ENCODE peak calls at places on chromosomes 16 and 17, in eight cellular contexts. P, Y, R, T, Q, W, I and M are unnamed samples.

GRCh38 chr16:79651363-79651762 is 50.8 kb upstream of the MAF start:
- DNase-seq in P (peak; percentile 28), Y (peak; percentile 83), R (no peak), T (peak; percentile 82), Q (peak; percentile 69), W (no peak), I (no peak), M (no peak)

GRCh38 chr17:41522301-41523224 is 3.9 kb upstream of the KRT15 start:
- DNase-seq in P (no peak), Y (no peak), R (no peak), T (no peak), Q (no peak), W (no peak), I (no peak), M (no peak)

GRCh38 chr17:19386276-19386863 is 620 bp downstream of the MFAP4 start:
- DNase-seq in P (peak; percentile 68), Y (peak; percentile 74), R (peak; percentile 50), T (peak; percentile 85), Q (peak; percentile 77), W (no peak), I (peak; percentile 85), M (no peak)

GRCh38 chr16:86307518-86307903 is 202.8 kb upstream of the FOXF1 start:
- DNase-seq in P (no peak), Y (peak; percentile 24), R (no peak), T (no peak), Q (peak; percentile 80), W (no peak), I (no peak), M (no peak)

GRCh38 chr16:9909072-9909471 is 273.2 kb downstream of the GRIN2A start:
- DNase-seq in P (no peak), Y (no peak), R (no peak), T (no peak), Q (no peak), W (no peak), I (no peak), M (no peak)

GRCh38 chr17:9943343-9943742 is 38.3 kb upstream of the RCVRN start:
- DNase-seq in P (no peak), Y (no peak), R (no peak), T (no peak), Q (no peak), W (no peak), I (no peak), M (no peak)

GRCh38 chr16:88376835-88377726 is 5.7 kb upstream of the ZNF469 start:
- DNase-seq in P (peak; percentile 10), Y (no peak), R (no peak), T (peak; percentile 20), Q (peak; percentile 31), W (no peak), I (peak; percentile 34), M (no peak)

GRCh38 chr17:40671282-40671681 is 6.3 kb upstream of the KRT222 start:
- DNase-seq in P (no peak), Y (no peak), R (no peak), T (no peak), Q (no peak), W (no peak), I (no peak), M (no peak)

GRCh38 chr16:11196286-11196828 is 59.6 kb downstream of the SOCS1 start:
- DNase-seq in P (no peak), Y (peak; percentile 30), R (no peak), T (no peak), Q (no peak), W (no peak), I (no peak), M (no peak)

GRCh38 chr16:49542391-49542891 is 168.8 kb downstream of the C16orf78 start:
- DNase-seq in P (no peak), Y (peak; percentile 37), R (peak; percentile 79), T (no peak), Q (no peak), W (no peak), I (no peak), M (no peak)

GRCh38 chr17:75404739-75405364 is 626 bp downstream of the GRB2 start:
- DNase-seq in P (peak; percentile 31), Y (peak; percentile 36), R (no peak), T (peak; percentile 20), Q (peak; percentile 22), W (peak; percentile 53), I (no peak), M (no peak)

GRCh38 chr17:47252209-47252608 is 1.4 kb upstream of the ITGB3 start:
- DNase-seq in P (no peak), Y (no peak), R (no peak), T (no peak), Q (no peak), W (no peak), I (no peak), M (no peak)

GRCh38 chr17:53218723-53219122 is 604.0 kb upstream of the KIF2B start:
- DNase-seq in P (no peak), Y (no peak), R (no peak), T (no peak), Q (no peak), W (no peak), I (no peak), M (no peak)
- TF ChIP-seq CTCF in P (no peak), Y (no peak), R (no peak), T (no peak), Q (no peak), W (no peak), I (no peak), M (no peak)

DNA sequence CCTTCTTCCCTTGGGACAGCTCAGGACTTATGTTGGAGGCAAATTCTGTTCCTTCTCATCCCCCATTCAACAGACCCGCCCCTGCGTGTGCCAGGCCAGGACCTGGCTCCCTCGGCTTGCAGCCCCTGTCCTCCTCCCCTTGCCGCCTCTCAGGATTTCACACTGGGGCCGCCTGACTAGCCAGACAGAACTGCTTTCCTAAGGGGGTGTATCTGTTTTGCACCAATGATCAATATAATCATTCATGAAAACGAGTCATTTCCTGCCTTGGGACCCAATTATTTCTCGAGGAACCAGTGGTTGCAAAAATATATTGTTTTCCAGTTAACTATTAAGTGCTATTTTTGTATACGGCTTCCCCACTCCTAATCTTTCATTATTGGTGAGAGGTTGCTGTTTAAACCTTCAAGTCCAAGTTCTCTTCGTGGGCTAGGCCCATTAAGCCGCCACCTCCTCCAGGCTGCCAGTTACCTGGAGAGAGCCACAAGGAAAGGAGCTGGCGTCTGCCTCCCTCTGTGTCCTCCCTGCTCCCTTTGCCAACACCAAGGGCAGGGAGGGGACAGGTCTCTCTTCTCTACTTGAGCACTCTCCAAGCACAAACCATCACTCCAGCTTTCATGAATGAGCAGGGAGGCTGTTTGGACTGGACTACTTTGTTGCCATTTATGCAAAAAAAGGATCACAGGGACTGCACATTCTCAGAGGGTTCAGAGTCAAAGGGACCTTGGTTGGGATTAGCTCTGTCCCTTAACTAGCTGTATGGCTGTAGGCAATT is 8.9 kb downstream of the DCAKD start:
- DNase-seq in P (no peak), Y (no peak), R (no peak), T (no peak), Q (no peak), W (no peak), I (no peak), M (no peak)
- H3K4me3 ChIP-seq in P (no peak overlapping the region), Y (no peak overlapping the region), R (no peak overlapping the region), T (no peak overlapping the region), Q (no peak overlapping the region), W (no peak overlapping the region), I (no peak overlapping the region), M (no peak overlapping the region)

GRCh38 chr17:44255915-44256314 is 12.0 kb downstream of the SLC4A1 start:
- DNase-seq in P (no peak), Y (no peak), R (no peak), T (no peak), Q (no peak), W (no peak), I (no peak), M (no peak)

GRCh38 chr17:44258811-44259351 is 9.1 kb downstream of the SLC4A1 start:
- DNase-seq in P (no peak), Y (no peak), R (no peak), T (no peak), Q (no peak), W (no peak), I (no peak), M (no peak)

GRCh38 chr17:44254696-44255095 is 13.2 kb downstream of the SLC4A1 start:
- DNase-seq in P (no peak), Y (no peak), R (no peak), T (no peak), Q (no peak), W (no peak), I (no peak), M (no peak)

GRCh38 chr17:44257815-44258750 is 9.9 kb downstream of the SLC4A1 start:
- DNase-seq in P (no peak), Y (no peak), R (no peak), T (no peak), Q (no peak), W (no peak), I (no peak), M (no peak)

GRCh38 chr17:44256671-44257070 is 11.3 kb downstream of the SLC4A1 start:
- DNase-seq in P (no peak), Y (no peak), R (no peak), T (no peak), Q (no peak), W (no peak), I (no peak), M (no peak)
- TF ChIP-seq CTCF in P (no peak), Y (no peak), R (no peak), T (no peak), Q (no peak), W (no peak), I (no peak), M (no peak)

GRCh38 chr17:64115871-64116534 is 13.9 kb downstream of the ERN1 start:
- DNase-seq in P (no peak), Y (no peak), R (no peak), T (peak; percentile 91), Q (peak; percentile 89), W (no peak), I (no peak), M (no peak)

GRCh38 chr17:64118452-64118979 is 11.4 kb downstream of the ERN1 start:
- DNase-seq in P (peak; percentile 40), Y (no peak), R (no peak), T (peak; percentile 52), Q (peak; percentile 72), W (no peak), I (peak; percentile 67), M (no peak)

GRCh38 chr17:64112978-64113377 is 17.0 kb downstream of the ERN1 start:
- DNase-seq in P (no peak), Y (no peak), R (no peak), T (no peak), Q (no peak), W (no peak), I (no peak), M (no peak)

GRCh38 chr17:64111831-64112230 is 18.1 kb downstream of the ERN1 start:
- DNase-seq in P (no peak), Y (no peak), R (no peak), T (no peak), Q (no peak), W (no peak), I (no peak), M (no peak)

DNA sequence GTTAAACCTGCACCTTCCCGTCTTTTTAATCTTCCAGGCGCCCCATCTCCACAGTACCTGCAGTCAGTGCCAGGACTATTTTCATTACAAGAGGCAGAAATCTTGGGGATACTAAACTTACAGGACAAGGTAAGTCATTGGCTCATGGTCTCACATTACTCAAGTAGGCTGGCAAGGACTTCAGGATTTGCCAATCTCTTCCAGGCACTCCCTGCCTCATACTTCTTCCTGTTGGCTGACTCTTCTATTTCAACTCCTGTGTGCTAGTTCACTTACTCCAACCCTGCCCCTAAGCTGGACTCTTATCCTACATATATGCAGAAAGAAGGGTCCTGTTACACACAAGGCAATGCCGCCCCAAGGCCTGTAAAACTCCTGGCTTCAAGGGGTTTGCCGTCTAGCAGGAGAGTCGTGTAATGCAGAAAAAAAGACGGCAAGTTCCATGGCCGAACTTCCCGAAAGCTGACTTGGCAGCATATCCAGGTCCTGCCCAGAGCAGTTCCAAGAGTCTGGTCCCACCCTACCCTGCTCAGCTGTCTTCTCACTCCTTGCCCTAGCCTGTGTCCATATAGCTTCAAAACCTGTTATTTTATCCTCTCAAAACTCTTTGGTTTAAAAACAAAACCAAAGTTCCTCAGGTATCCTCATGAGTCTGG is 14.8 kb downstream of the ERN1 start:
- DNase-seq in P (no peak), Y (no peak), R (peak; percentile 12), T (peak; percentile 66), Q (peak; percentile 76), W (no peak), I (no peak), M (no peak)
- H3K4me3 ChIP-seq in P (no peak overlapping the region), Y (no peak overlapping the region), R (no peak overlapping the region), T (no peak overlapping the region), Q (no peak overlapping the region), W (no peak overlapping the region), I (no peak overlapping the region), M (no peak overlapping the region)